ENCODE peak calls at places on chromosomes 2 and 18, in seven cellular contexts. L, T, G, X, I, V and W are unnamed samples.

GRCh38 chr18:35127201-35127600 is 86.0 kb downstream of the MAPRE2 start:
- DNase-seq in L (peak; percentile 38), V (no peak), X (no peak), T (no peak), G (no peak), I (no peak), W (peak; percentile 13)

GRCh38 chr2:8625399-8626283 is 56.2 kb upstream of the ID2 start:
- DNase-seq in I (no peak), X (no peak), T (no peak), L (peak; percentile 57), G (no peak), V (no peak), W (no peak)

GRCh38 chr2:232687382-232688160 is 9.6 kb upstream of the GIGYF2 start:
- DNase-seq in X (no peak), G (no peak), T (no peak), L (no peak), I (no peak), V (no peak), W (no peak)

GRCh38 chr2:98821629-98822135 is 90.8 kb upstream of the MGAT4A start:
- DNase-seq in L (no peak), T (no peak), I (no peak), V (no peak), G (peak; percentile 77), X (no peak), W (no peak)

GRCh38 chr18:48801728-48802542 is 148.8 kb downstream of the SMAD7 start:
- DNase-seq in I (no peak), X (no peak), L (no peak), T (no peak), V (peak; percentile 9), G (no peak), W (no peak)

GRCh38 chr2:120456867-120457266 is 110.9 kb downstream of the INHBB start:
- DNase-seq in L (peak; percentile 29), X (no peak), V (no peak), T (no peak), I (no peak), G (no peak), W (peak; percentile 22)

GRCh38 chr2:174708713-174709112 is 55.6 kb downstream of the CHRNA1 start:
- DNase-seq in G (no peak), I (no peak), V (no peak), L (no peak), X (no peak), T (no peak), W (no peak)

GRCh38 chr2:45128580-45128997 is 119.3 kb upstream of the SIX2 start:
- DNase-seq in G (peak; percentile 94), X (peak; percentile 92), V (peak; percentile 46), T (peak; percentile 70), L (peak; percentile 81), I (no peak), W (peak; percentile 64)

GRCh38 chr18:68262697-68263293 is 452.1 kb downstream of the TMX3 start:
- DNase-seq in X (peak; percentile 72), I (no peak), L (no peak), G (no peak), V (no peak), T (no peak), W (no peak)

GRCh38 chr18:77067315-77068061 is 65.1 kb downstream of the MBP start:
- DNase-seq in X (peak; percentile 96), G (no peak), T (peak; percentile 35), V (peak; percentile 58), L (peak; percentile 93), I (no peak), W (peak; percentile 91)

GRCh38 chr2:42797281-42797680 is 4.9 kb upstream of the HAAO start:
- DNase-seq in I (no peak), T (no peak), X (no peak), V (no peak), L (no peak), G (no peak), W (no peak)

GRCh38 chr2:160647967-160648685 is 154.5 kb upstream of the RBMS1 start:
- DNase-seq in L (no peak), I (no peak), G (no peak), T (no peak), V (no peak), X (no peak), W (peak; percentile 75)

GRCh38 chr2:53217250-53217649 is 550.4 kb upstream of the CHAC2 start:
- DNase-seq in G (no peak), V (no peak), T (no peak), L (no peak), X (no peak), I (no peak), W (no peak)

GRCh38 chr2:54572262-54572635 is 116.1 kb downstream of the SPTBN1 start:
- DNase-seq in X (peak; percentile 94), G (no peak), L (peak; percentile 94), I (no peak), T (peak; percentile 46), V (no peak), W (peak; percentile 55)

GRCh38 chr2:64652231-64653173 is 1.2 kb downstream of the SERTAD2 start:
- DNase-seq in V (no peak), I (no peak), G (no peak), L (peak; percentile 54), T (no peak), X (peak; percentile 41), W (peak; percentile 63)

GRCh38 chr2:231715988-231716616 is 7.8 kb downstream of the PTMA start:
- DNase-seq in I (no peak), G (no peak), T (no peak), X (peak; percentile 46), L (no peak), V (no peak), W (no peak)

GRCh38 chr2:61275575-61276184 is 113.7 kb downstream of the C2orf74 start:
- DNase-seq in G (no peak), I (no peak), X (no peak), T (no peak), L (no peak), V (no peak), W (no peak)

GRCh38 chr2:109702250-109702985 is 88.3 kb downstream of the SOWAHC start:
- DNase-seq in T (no peak), G (no peak), V (no peak), L (peak; percentile 25), X (peak; percentile 58), I (no peak), W (peak; percentile 50)

GRCh38 chr2:134396493-134396892 is 142.6 kb downstream of the MGAT5 start:
- DNase-seq in T (no peak), L (no peak), G (no peak), V (no peak), I (no peak), X (no peak), W (no peak)

GRCh38 chr18:36424741-36425142 is 127.2 kb downstream of the FHOD3 start:
- DNase-seq in V (no peak), L (peak; percentile 4), X (no peak), G (no peak), T (no peak), I (no peak), W (peak; percentile 20)

GRCh38 chr2:166230024-166230723 is 102.4 kb upstream of the SCN1A start:
- DNase-seq in L (peak; percentile 28), X (peak; percentile 59), V (no peak), G (no peak), I (no peak), T (no peak), W (peak; percentile 14)

GRCh38 chr2:11681722-11682589 is 12.0 kb upstream of the NTSR2 start:
- DNase-seq in T (peak; percentile 33), G (no peak), L (peak; percentile 43), X (no peak), I (peak; percentile 59), V (no peak), W (peak; percentile 72)

GRCh38 chr2:190856985-190857384 is 23.6 kb upstream of the GLS start:
- DNase-seq in L (peak; percentile 33), X (no peak), G (no peak), T (no peak), I (no peak), V (no peak), W (no peak)

DNA sequence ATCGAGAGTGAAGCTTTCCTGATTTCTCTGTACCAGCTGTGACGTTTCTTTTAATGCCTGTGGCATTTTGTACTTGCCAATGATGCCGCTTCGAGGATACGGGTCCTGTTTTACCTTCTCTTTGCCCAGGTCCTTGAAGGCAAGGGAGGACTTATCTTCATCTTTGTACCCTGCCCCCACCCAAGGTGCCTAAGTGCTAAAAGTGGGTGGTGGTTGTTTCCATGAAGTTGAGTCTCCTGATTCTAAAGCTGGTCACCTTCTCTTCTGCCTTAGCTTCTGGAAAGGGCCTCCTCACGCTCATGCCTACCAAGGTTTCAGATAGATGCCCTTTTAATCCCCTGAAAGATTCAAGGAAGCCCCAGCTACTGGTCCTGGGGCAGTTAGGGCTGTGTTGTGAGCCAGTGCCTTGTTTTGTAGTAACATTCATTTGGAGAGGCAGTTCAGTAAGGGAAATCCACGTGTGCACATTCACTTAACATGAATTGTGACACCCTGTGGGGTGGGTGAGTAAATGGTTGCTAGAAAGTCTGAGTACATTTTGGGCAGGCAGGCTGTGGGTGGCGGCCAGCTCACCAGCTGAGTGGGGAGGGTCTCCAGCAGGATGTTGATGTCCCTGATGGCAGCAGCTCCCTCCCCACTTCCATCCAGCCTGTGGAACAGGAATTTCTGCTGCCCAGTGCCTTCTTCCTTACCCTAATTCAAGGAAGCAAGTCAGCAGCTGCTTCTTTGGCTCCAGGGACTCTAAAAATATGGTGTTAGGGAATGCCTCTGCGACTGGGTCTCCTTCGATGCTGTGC is 6.2 kb downstream of the LBH start:
- DNase-seq in I (no peak), G (no peak), V (no peak), T (no peak), L (no peak), X (no peak), W (no peak)
- TF ChIP-seq CTCF in I (no peak), G (no peak), V (no peak), T (no peak), L (no peak), X (no peak), W (no peak)

GRCh38 chr2:103365071-103365470 is 603.2 kb downstream of the TMEM182 start:
- DNase-seq in I (no peak), T (no peak), V (no peak), L (no peak), X (no peak), G (no peak), W (no peak)
- TF ChIP-seq CTCF in I (no peak), T (no peak), V (no peak), L (no peak), X (no peak), G (no peak), W (no peak)

GRCh38 chr18:11387880-11388279 is 221.5 kb upstream of the SLC35G4 start:
- DNase-seq in X (no peak), V (peak; percentile 63), L (peak; percentile 73), G (no peak), I (no peak), T (peak; percentile 82), W (peak; percentile 76)
- TF ChIP-seq CTCF in X (peak; percentile 33), V (peak; percentile 73), L (no peak), G (no peak), I (no peak), T (peak; percentile 50), W (peak; percentile 49)

GRCh38 chr2:164742738-164743317 is 98.8 kb downstream of the COBLL1 start:
- DNase-seq in X (no peak), G (no peak), T (peak; percentile 47), V (no peak), I (no peak), L (no peak), W (no peak)

GRCh38 chr2:164747140-164747539 is 94.5 kb downstream of the COBLL1 start:
- DNase-seq in L (no peak), T (no peak), G (no peak), I (no peak), X (no peak), V (no peak), W (no peak)

GRCh38 chr2:164745012-164745797 is 96.4 kb downstream of the COBLL1 start:
- DNase-seq in T (no peak), L (no peak), V (no peak), G (no peak), X (peak; percentile 58), I (no peak), W (no peak)

GRCh38 chr2:164746713-164747112 is 94.9 kb downstream of the COBLL1 start:
- DNase-seq in V (no peak), T (no peak), G (no peak), X (no peak), I (no peak), L (no peak), W (no peak)

GRCh38 chr2:164747786-164748433 is 93.7 kb downstream of the COBLL1 start:
- DNase-seq in T (no peak), G (no peak), V (no peak), X (no peak), I (no peak), L (no peak), W (no peak)
- TF ChIP-seq CTCF in T (no peak), G (no peak), V (no peak), X (no peak), I (no peak), L (no peak), W (no peak)